ENCODE peak calls at places on chromosomes 16 and 17, in eight cellular contexts. C is astrocyte of the cerebellum, U is thoracic aorta, D is fibroblast of mammary gland, H is AG09309, L is AG09319, P is thyroid gland, N is sigmoid colon. T is an unnamed sample.

GRCh38 chr17:29778936-29779811 is 150.9 kb downstream of the SSH2 start:
- DNase-seq in C (no peak), U (no peak), D (peak), H (no peak), L (no peak), P (peak), N (peak), T (peak)

GRCh38 chr17:55773671-55774070 is 22.8 kb downstream of the PCTP start:
- DNase-seq in C (no peak), U (no peak), D (no peak), H (no peak), L (no peak), P (no peak), N (no peak), T (no peak)

GRCh38 chr16:31354394-31355291 is at the start of gene ITGAX:
- DNase-seq in C (no peak), U (no peak), D (peak), H (no peak), L (no peak), P (no peak), N (no peak), T (peak)

GRCh38 chr17:21278304-21279197 is 6.0 kb upstream of the MAP2K3 start:
- DNase-seq in C (no peak), U (no peak), D (no peak), H (no peak), L (no peak), P (peak), N (no peak), T (no peak)

GRCh38 chr16:4226251-4227039 is 15.4 kb downstream of the SRL start:
- DNase-seq in C (no peak), U (no peak), D (no peak), H (no peak), L (no peak), P (no peak), N (no peak), T (no peak)

GRCh38 chr17:81419333-81419885 is 24.2 kb downstream of the BAHCC1 start:
- DNase-seq in C (peak), U (peak), D (peak), H (peak), L (peak), P (peak), N (peak), T (no peak)

GRCh38 chr17:44354582-44355309 is 8.9 kb downstream of the FAM171A2 start:
- DNase-seq in C (no peak), U (no peak), D (no peak), H (no peak), L (no peak), P (no peak), N (no peak), T (no peak)

GRCh38 chr17:41965694-41966375 is 760 bp upstream of the CNP start:
- DNase-seq in C (no peak), U (no peak), D (peak), H (no peak), L (no peak), P (peak), N (peak), T (no peak)

GRCh38 chr17:56169621-56170020 is 16.3 kb downstream of the ANKFN1 start:
- DNase-seq in C (no peak), U (no peak), D (no peak), H (no peak), L (no peak), P (no peak), N (no peak), T (no peak)

GRCh38 chr17:22443061-22443460 is 750.7 kb downstream of the KCNJ18 start:
- DNase-seq in C (no peak), U (no peak), D (no peak), H (no peak), L (no peak), P (no peak), N (no peak), T (no peak)

GRCh38 chr16:54342001-54342776 is 55.6 kb upstream of the IRX3 start:
- DNase-seq in C (no peak), U (no peak), D (peak), H (no peak), L (no peak), P (no peak), N (peak), T (no peak)

GRCh38 chr17:19739241-19740201 is 8.6 kb downstream of the ALDH3A1 start:
- DNase-seq in C (no peak), U (no peak), D (no peak), H (no peak), L (no peak), P (no peak), N (no peak), T (no peak)

GRCh38 chr17:40819528-40820125 is 2.8 kb downstream of the KRT10 start:
- DNase-seq in C (no peak), U (no peak), D (peak), H (no peak), L (no peak), P (no peak), N (no peak), T (no peak)

DNA sequence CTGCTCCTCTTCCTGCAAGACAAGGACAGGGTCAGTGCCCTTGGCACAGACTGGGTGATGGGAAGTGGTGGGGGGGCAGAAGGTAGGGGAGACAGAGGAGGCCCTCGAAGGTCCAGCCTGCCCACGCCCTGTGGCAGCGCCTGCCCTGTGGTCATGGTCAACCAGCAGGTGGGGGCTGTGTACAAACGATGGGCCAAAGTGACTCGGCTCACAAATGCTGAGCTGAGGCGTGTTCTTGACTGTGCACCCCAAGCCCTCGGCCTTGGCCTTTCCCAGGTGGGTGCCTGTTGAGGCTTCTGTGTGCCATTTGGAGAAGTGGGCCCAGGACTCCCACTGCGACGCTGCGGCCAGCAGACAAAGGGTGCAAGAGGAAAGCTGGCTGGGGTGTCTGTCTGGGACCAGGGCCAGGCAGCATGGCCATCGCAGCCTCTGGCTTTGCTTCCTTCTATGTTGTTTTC is 22.6 kb downstream of the MXRA7 start:
- DNase-seq in C (no peak), U (no peak), D (no peak), H (no peak), L (no peak), P (peak), N (peak), T (no peak)
- TF ChIP-seq CTCF in C (no peak), U (no peak), D (no peak), H (no peak), L (no peak), P (no peak), N (no peak), T (no peak)

GRCh38 chr16:71358464-71359031 is at the start of gene CALB2:
- DNase-seq in C (peak), U (no peak), D (peak), H (no peak), L (no peak), P (peak), N (peak), T (no peak)
- TF ChIP-seq CTCF in C (peak), U (peak), D (peak), H (peak), L (peak), P (peak), N (no peak), T (peak)

GRCh38 chr16:84948855-84949610 is 62.3 kb downstream of the ZDHHC7 start:
- DNase-seq in C (no peak), U (no peak), D (no peak), H (no peak), L (no peak), P (no peak), N (no peak), T (no peak)

GRCh38 chr16:84943620-84944019 is 67.7 kb downstream of the ZDHHC7 start:
- DNase-seq in C (no peak), U (no peak), D (no peak), H (no peak), L (no peak), P (no peak), N (no peak), T (no peak)

GRCh38 chr16:84947996-84948854 is 63.1 kb downstream of the ZDHHC7 start:
- DNase-seq in C (no peak), U (no peak), D (no peak), H (no peak), L (no peak), P (no peak), N (no peak), T (no peak)

GRCh38 chr16:84949776-84950436 is 61.4 kb downstream of the ZDHHC7 start:
- DNase-seq in C (no peak), U (no peak), D (no peak), H (no peak), L (no peak), P (peak), N (no peak), T (no peak)

DNA sequence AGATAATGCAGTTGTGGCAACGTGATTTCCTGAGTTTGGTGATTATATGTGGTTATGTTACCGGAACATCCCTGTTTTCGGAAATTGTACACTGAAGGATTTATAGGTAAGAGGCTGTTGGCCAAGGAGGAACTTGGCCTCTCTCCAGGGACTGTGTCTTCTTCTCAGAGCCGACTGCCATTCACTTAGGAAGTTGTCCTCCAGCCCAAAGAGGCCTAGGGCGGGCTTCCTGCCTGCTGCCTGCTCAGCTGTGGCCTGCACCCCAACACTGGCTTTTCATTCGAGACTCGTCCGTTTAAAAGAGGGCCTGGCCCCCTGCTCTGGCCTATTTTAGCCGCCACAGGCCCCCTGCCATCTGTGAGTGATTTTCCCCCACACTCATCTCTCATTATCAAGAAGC is 64.3 kb downstream of the ZDHHC7 start:
- DNase-seq in C (no peak), U (no peak), D (no peak), H (no peak), L (no peak), P (no peak), N (peak), T (no peak)
- TF ChIP-seq CTCF in C (no peak), U (no peak), D (no peak), H (no peak), L (no peak), P (no peak), N (no peak), T (no peak)

DNA sequence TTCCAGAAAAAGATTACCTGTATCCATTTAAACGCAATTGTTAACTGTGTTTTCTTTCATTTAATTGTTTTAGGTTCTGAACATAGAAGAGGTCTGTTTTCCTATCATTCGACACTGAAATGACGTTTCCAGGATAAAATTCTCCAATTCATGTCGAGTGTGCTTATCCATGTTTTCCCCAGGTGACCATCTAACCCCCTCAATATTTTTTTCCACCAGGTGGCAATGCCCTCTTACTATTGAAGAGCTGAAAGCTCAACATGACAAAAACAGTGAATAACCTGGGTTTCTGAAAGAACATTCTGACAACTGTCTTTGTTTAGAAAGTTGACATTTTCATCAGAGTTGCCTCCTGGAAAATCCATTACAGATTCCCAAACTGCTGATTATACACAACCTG is 948.7 kb downstream of the KCNJ2 start:
- DNase-seq in C (peak), U (no peak), D (peak), H (no peak), L (no peak), P (peak), N (no peak), T (no peak)
- TF ChIP-seq CTCF in C (peak), U (no peak), D (peak), H (no peak), L (no peak), P (peak), N (no peak), T (peak)

DNA sequence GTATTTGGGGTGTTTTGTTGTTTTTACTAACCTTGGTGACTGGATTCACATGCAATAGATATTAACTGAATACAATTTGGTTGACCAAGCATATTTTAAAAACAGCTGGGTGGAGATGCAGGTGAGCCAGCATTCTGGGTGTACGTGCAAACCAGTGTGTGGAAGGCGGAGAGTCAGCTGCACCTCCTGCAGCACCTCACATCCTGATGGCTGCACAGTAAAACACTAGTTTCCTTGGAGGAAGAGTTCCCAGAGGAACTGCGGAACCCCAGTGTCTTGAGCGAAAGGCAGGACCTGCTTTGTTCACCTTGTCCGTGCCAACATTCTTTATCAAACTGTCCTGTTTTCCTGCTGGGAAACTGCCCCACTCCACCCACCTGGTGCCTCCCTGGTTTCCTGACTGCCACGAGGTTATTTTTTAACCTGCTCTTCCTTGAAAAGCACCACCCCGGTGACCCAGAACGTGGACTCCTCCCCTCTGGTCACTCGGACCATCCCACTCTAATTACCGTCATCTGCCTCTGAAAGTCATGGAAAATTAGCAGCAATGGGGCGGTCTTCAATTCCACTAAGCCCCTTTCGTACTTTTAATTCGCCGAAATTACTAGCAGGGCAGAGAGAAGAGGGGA is 1.0 kb upstream of the YPEL2 start:
- DNase-seq in C (no peak), U (no peak), D (peak), H (no peak), L (no peak), P (peak), N (peak), T (no peak)
- TF ChIP-seq CTCF in C (no peak), U (no peak), D (no peak), H (no peak), L (no peak), P (no peak), N (no peak), T (no peak)